ENCODE peak calls at places on chromosome 15, in eight cellular contexts. V, N, T, U, A, G, M and K are unnamed samples.
A peak's percentile ranks its signal among the peaks of the same experiment; 100 is the strongest.

GRCh38 chr15:58378241-58379085 is 53.3 kb upstream of the LIPC start:
- DNase-seq in T (no peak), V (no peak), M (peak; percentile 49), U (no peak), G (no peak), N (no peak), A (no peak), K (no peak)

GRCh38 chr15:71547066-71547465 is 263.3 kb upstream of the NR2E3 start:
- DNase-seq in G (peak; percentile 49), T (no peak), M (no peak), N (peak; percentile 8), A (no peak), U (peak; percentile 11), V (peak; percentile 47), K (no peak)

GRCh38 chr15:70320077-70320830 is 222.5 kb upstream of the TLE3 start:
- DNase-seq in N (no peak), G (no peak), A (no peak), V (peak; percentile 51), T (no peak), M (no peak), U (no peak), K (no peak)

GRCh38 chr15:101614761-101615160 is 37.4 kb downstream of the TM2D3 start:
- DNase-seq in T (no peak), U (no peak), M (no peak), G (no peak), N (no peak), V (no peak), A (no peak), K (no peak)

GRCh38 chr15:40322531-40323238 is 807 bp upstream of the INAFM2 start:
- DNase-seq in M (no peak), V (no peak), U (peak; percentile 67), G (no peak), T (no peak), A (peak; percentile 16), N (peak; percentile 62), K (no peak)

GRCh38 chr15:29631076-29632070 is 190.9 kb downstream of the TJP1 start:
- DNase-seq in T (peak; percentile 51), A (peak; percentile 54), U (no peak), N (no peak), G (no peak), V (no peak), M (no peak), K (no peak)

GRCh38 chr15:63038926-63039673 is 3.4 kb upstream of the TPM1 start:
- DNase-seq in A (no peak), N (peak; percentile 80), V (no peak), U (no peak), T (no peak), M (no peak), G (no peak), K (no peak)

GRCh38 chr15:53522878-53523455 is 236.5 kb downstream of the WDR72 start:
- DNase-seq in G (peak; percentile 45), A (no peak), M (peak; percentile 16), V (no peak), N (no peak), T (no peak), U (peak; percentile 4), K (no peak)

GRCh38 chr15:43133429-43134156 is at the start of gene TMEM62:
- DNase-seq in V (peak; percentile 93), N (peak; percentile 57), G (peak; percentile 89), M (peak; percentile 86), T (peak; percentile 92), U (peak; percentile 49), A (peak; percentile 92), K (peak; percentile 91)

GRCh38 chr15:48887144-48887543 is 9.2 kb downstream of the EID1 start:
- DNase-seq in A (no peak), G (no peak), T (no peak), V (no peak), N (no peak), M (no peak), U (no peak), K (no peak)

GRCh38 chr15:92184142-92184541 is 209.5 kb upstream of the ST8SIA2 start:
- DNase-seq in N (no peak), V (no peak), T (no peak), U (no peak), M (no peak), A (no peak), G (no peak), K (no peak)

GRCh38 chr15:98626153-98626552 is 22.2 kb upstream of the IGF1R start:
- DNase-seq in V (no peak), M (no peak), A (no peak), T (no peak), N (no peak), U (no peak), G (no peak), K (no peak)
- H3K27me3 ChIP-seq in V (peaks cover 23% of the 10 kb centered on the region), M (peaks cover 94% of the 10 kb centered on the region), A (peaks cover 65% of the 10 kb centered on the region), T (no peaks in the 10 kb centered on the region), N (no peaks in the 10 kb centered on the region), U (peaks cover 60% of the 10 kb centered on the region), G (peaks cover 53% of the 10 kb centered on the region), K (no peaks in the 10 kb centered on the region)

GRCh38 chr15:55586808-55587207 is 1.3 kb downstream of the PYGO1 start:
- DNase-seq in T (no peak), N (no peak), G (no peak), U (no peak), V (no peak), M (no peak), A (no peak), K (no peak)
- H3K27ac ChIP-seq in T (no peak overlapping the region), N (no peak overlapping the region), G (no peak overlapping the region), U (no peak overlapping the region), V (no peak overlapping the region), M (no peak overlapping the region), A (no peak overlapping the region), K (no peak overlapping the region)

GRCh38 chr15:90233701-90234518 is at the start of the genes CIB1 and GDPGP1:
- DNase-seq in V (peak; percentile 98), A (peak; percentile 99), N (peak; percentile 98), T (peak; percentile 98), U (peak; percentile 98), M (peak; percentile 97), G (peak; percentile 98), K (peak; percentile 97)
- TF ChIP-seq CTCF in V (no peak), A (no peak), N (no peak), T (no peak), U (no peak), M (no peak), G (no peak), K (no peak)

DNA sequence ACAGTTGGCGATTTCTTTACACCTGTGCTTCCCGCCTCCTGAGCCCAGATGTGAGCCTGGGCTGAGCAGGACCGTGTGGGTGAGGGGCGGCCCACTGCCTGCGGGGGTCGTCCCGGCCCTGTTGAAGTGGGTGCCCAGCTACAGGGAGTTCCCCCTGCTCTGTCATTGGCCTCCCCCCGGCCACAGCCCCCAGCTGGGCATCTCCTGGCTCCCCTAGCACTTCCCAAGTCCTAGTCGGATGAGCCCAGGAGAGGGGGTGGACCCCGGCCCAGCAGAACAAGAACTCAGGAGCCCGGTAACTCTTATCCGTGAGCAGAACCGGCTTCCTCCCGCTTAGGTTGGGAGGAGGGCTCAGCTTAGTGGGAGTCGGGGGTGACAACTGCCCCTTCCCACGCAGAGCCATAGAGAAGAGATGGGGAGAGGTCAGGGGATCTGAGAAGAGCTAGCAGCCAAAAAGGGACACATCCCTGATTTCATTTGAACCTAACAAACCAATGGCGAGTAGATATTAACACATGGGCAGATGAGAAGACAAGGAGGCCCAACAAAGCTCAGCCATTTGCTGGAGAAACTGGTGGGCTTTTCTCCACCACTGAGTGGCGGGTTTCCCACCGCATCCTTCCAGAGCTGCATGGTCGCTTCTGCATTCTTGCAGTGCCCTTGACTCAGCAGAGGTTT is 878 bp downstream of the PAQR5 start:
- DNase-seq in N (no peak), G (no peak), T (no peak), M (no peak), A (no peak), U (no peak), V (no peak), K (no peak)
- H3K27me3 ChIP-seq in N (peaks cover 42% of the 10 kb centered on the region), G (no peaks in the 10 kb centered on the region), T (no peaks in the 10 kb centered on the region), M (no peaks in the 10 kb centered on the region), A (peaks cover 18% of the 10 kb centered on the region), U (no peaks in the 10 kb centered on the region), V (peaks cover 15% of the 10 kb centered on the region), K (no peaks in the 10 kb centered on the region)